ENCODE peak calls at places on chromosome 16, in ten cellular contexts. G is psoas muscle, Y is stomach, T is mammary epithelial cell, R is AG04450, Z is progenitor cell of endocrine pancreas, V is RWPE1, D is HCT116, F is AG09319, U is testis. B is an unnamed sample.

GRCh38 chr16:4798456-4798855 is 3.3 kb downstream of the SMIM22 start:
- DNase-seq in G (no peak), Y (no peak), T (no peak), R (no peak), Z (no peak), V (no peak), D (no peak), F (no peak), U (no peak), B (no peak)

GRCh38 chr16:78608305-78608776 is 508.9 kb downstream of the WWOX start:
- DNase-seq in G (no peak), Y (no peak), T (no peak), R (no peak), Z (no peak), V (no peak), D (no peak), F (no peak), U (peak), B (no peak)

GRCh38 chr16:87076950-87077749 is 240.0 kb downstream of the C16orf95 start:
- DNase-seq in G (no peak), Y (peak), T (peak), R (peak), Z (peak), V (peak), D (peak), F (no peak), U (no peak), B (peak)

GRCh38 chr16:87457724-87458423 is 35.0 kb downstream of the ZCCHC14 start:
- DNase-seq in G (no peak), Y (no peak), T (peak), R (peak), Z (no peak), V (peak), D (peak), F (peak), U (no peak), B (peak)

GRCh38 chr16:71986131-71986530 is 14.1 kb downstream of the PKD1L3 start:
- DNase-seq in G (no peak), Y (no peak), T (no peak), R (no peak), Z (no peak), V (no peak), D (no peak), F (no peak), U (no peak), B (no peak)

GRCh38 chr16:87435399-87436224 is 43.5 kb downstream of the MAP1LC3B start:
- DNase-seq in G (peak), Y (no peak), T (peak), R (peak), Z (no peak), V (no peak), D (no peak), F (no peak), U (no peak), B (peak)

GRCh38 chr16:29808219-29808900 is 2.0 kb downstream of the MAZ start:
- DNase-seq in G (peak), Y (no peak), T (no peak), R (no peak), Z (no peak), V (no peak), D (no peak), F (no peak), U (no peak), B (no peak)

GRCh38 chr16:74438492-74438979 is 17.3 kb upstream of the CLEC18B start:
- DNase-seq in G (no peak), Y (no peak), T (no peak), R (no peak), Z (no peak), V (no peak), D (no peak), F (no peak), U (no peak), B (no peak)

DNA sequence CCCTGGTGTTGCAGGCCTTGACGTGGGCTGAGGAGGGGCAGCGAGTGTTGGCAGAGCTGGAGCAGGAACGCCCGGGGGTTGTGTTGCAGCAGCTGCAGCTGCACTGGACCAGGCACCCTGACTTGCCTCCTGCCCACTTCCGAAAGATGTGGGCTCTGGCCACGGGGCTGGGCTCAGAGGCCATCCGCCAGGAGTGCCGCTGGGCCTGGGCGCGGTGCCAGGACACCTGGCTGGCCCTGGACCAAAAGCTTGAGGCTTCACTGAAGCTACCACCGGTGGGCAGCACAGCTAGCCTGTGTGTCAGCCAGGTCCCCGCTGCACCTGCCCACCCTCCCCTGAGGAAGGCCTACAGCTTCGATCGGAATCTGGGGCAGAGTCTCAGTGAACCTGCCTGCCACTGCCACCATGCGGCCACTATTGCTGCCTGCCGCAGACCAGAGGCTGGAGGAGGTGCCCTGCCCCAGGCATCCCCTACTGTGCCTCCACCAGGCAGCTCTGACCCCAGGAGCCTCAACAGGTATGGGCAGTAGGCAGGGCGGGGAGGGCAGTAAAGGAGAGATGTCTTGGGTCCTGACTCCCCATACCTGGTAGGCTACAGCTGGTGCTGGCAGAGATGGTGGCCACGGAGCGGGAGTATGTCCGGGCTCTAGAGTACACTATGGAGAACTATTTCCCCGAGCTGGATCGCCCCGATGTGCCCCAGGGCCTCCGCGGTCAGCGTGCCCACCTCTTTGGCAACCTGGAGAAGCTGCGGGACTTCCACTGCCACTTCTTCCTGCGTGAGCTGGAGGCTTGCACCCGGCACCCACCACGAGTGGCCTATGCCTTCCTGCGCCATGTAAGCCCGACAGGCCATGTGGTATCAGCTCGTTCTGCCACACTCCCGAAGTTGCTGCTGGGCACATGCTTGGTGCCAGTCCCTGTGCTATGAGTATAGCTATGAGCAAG is 5.6 kb downstream of the PLEKHG4 start:
- DNase-seq in G (peak), Y (peak), T (peak), R (no peak), Z (peak), V (no peak), D (no peak), F (no peak), U (peak), B (no peak)
- TF ChIP-seq CTCF in G (peak), Y (peak), T (peak), R (peak), Z (peak), V (peak), D (peak), F (peak), U (no peak), B (peak)

DNA sequence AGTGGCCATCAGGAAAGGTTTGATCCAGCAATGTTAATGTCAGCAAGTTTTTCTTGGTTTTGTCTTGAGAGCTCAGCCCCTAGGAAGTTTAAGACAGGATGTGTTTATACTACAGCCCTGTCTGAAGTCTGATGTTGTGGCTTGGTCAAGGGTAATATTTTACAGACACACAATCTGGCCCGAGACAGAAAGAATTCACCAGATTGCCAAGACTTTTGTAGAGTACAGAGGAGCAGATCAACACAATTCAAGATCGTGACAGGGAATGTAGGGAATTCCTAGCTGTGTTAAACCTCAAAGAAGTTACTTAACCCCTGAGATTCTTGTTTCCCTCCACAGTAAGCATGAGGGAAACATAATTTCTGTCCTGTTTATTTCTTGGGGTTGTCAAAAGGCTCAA is 63.1 kb downstream of the SHISA9 start:
- DNase-seq in G (no peak), Y (no peak), T (no peak), R (no peak), Z (no peak), V (no peak), D (no peak), F (no peak), U (no peak), B (no peak)
- TF ChIP-seq CTCF in G (no peak), Y (no peak), T (no peak), R (no peak), Z (no peak), V (no peak), D (no peak), F (no peak), U (no peak), B (no peak)

GRCh38 chr16:27859020-27859419 is 204.5 kb downstream of the GSG1L start:
- DNase-seq in G (no peak), Y (no peak), T (no peak), R (no peak), Z (no peak), V (no peak), D (no peak), F (no peak), U (no peak), B (no peak)
- TF ChIP-seq CTCF in G (no peak), Y (no peak), T (no peak), R (no peak), Z (no peak), V (no peak), D (peak), F (no peak), U (no peak), B (peak)

DNA sequence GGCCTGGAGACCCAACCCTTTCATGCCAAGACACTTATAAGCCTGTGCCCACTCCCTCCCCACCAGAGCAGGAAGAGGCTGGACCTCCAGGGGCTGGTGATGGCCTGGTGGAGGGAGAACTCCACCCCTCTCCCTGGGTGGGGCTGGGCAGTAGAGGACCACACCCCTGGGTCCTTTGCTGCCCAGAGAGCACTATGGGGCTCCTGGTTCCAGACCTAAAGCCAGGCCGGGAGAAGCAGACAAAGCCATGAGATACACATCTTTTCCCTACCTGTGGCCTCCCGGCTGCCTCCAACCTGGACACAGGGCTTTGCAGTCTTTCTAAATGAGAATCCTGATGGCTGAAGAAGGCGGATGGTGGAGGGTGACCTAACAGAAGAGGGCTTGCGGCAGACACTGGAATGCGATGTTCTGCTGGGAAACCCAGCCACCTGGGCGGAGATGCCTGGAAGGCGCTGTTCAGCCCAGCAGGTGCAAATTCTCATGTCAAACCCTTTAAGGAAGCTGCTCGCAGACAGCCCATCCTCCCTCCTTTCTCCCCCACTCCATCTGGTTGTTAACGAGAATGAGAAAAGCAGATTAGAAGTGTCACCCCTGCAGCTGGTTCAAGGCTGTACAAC is 43.9 kb upstream of the KIFC3 start:
- DNase-seq in G (no peak), Y (no peak), T (no peak), R (no peak), Z (no peak), V (no peak), D (no peak), F (no peak), U (no peak), B (no peak)
- TF ChIP-seq CTCF in G (no peak), Y (no peak), T (no peak), R (no peak), Z (no peak), V (no peak), D (no peak), F (no peak), U (no peak), B (no peak)

DNA sequence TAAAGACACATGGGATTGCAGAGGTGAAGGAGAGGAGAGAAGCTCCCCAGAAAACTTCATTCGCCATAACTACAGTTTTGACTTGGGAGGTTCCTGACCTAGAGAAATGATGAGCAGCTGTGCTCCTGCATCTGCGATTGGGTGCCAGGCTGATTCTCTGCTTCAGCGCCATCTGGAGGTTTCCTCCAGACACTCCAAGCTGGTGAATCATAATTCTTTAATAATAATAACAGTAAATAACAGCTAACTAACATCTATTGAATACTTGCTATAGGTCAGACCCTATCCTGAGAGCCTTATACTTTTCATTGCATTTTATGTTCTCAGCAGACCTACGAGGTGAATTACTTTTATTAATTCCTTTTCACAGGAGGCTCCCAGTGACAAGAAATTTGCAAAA is 575.8 kb downstream of the TOX3 start:
- DNase-seq in G (no peak), Y (peak), T (peak), R (no peak), Z (no peak), V (peak), D (no peak), F (no peak), U (peak), B (peak)
- TF ChIP-seq CTCF in G (no peak), Y (no peak), T (peak), R (peak), Z (peak), V (no peak), D (no peak), F (peak), U (no peak), B (peak)

DNA sequence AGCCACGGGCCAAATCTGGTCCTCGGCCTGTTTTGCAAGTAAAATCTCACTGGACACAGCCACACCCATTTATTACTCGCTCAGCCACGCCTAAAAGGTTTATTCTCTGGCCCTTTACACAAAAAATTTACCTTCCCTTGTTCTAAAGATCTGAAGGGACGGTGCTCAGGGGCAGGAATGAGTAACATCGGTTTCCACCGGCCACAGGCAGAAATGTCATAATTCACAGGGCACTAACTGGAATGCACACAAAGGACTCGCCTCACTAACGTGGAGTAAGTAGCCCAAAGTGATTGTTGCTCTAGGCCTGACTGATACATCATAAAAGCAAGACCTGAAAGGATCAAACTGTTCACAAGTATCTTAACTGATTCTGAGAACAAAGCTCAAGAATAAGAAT is 9.0 kb upstream of the TCF25 start:
- DNase-seq in G (no peak), Y (no peak), T (peak), R (no peak), Z (no peak), V (peak), D (peak), F (no peak), U (no peak), B (no peak)
- TF ChIP-seq CTCF in G (no peak), Y (no peak), T (no peak), R (no peak), Z (no peak), V (no peak), D (no peak), F (no peak), U (no peak), B (no peak)

GRCh38 chr16:22194707-22195444 is 11.2 kb upstream of the EEF2K start:
- DNase-seq in G (no peak), Y (no peak), T (no peak), R (no peak), Z (no peak), V (no peak), D (no peak), F (no peak), U (no peak), B (no peak)

GRCh38 chr16:22195695-22196558 is 10.2 kb upstream of the EEF2K start:
- DNase-seq in G (peak), Y (peak), T (peak), R (peak), Z (peak), V (peak), D (peak), F (peak), U (peak), B (peak)

GRCh38 chr16:22202261-22202637 is 3.8 kb upstream of the EEF2K start:
- DNase-seq in G (no peak), Y (no peak), T (no peak), R (no peak), Z (no peak), V (no peak), D (no peak), F (no peak), U (no peak), B (no peak)

GRCh38 chr16:22195445-22195694 is 10.7 kb upstream of the EEF2K start:
- DNase-seq in G (no peak), Y (no peak), T (no peak), R (no peak), Z (no peak), V (no peak), D (no peak), F (no peak), U (no peak), B (no peak)

DNA sequence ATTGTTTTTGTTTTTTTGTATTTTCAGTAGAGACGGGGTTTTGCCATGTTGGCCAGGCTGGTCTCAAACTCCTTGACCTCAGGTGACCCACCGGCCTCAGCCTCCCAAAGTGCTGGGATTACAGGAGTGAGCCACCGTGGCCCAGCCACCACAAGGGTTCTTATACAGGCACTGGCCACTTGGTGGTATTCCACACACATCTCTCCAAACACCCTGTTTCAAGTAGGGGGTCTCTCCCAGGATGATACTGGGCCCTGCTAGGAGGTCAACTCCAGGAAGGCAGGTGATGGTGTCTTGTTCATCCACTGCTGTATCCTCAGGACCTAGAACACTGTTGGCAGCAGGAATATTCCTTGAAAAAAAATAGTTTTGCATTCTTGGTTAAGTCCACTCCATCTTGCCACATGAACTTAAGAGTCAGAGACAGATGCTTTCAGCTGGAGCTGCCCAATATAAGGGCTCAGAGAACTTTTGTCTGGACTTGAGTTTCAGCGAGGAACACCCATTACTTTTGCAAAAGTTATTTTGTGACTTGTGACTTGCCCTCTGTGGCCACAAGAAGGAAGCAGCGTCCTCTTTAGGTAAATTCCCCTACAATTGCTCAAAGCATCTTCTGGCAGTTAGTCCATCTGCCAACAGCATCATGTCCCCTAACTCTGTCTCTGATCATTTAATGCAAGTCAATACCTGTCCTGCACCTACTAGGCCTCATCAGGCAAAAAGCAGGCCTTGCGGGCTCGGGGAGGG is 7.4 kb upstream of the EEF2K start:
- DNase-seq in G (no peak), Y (no peak), T (no peak), R (no peak), Z (no peak), V (no peak), D (no peak), F (no peak), U (no peak), B (no peak)
- TF ChIP-seq CTCF in G (no peak), Y (no peak), T (no peak), R (peak), Z (no peak), V (peak), D (no peak), F (no peak), U (no peak), B (peak)

GRCh38 chr16:24700549-24701392 is 28.7 kb upstream of the TNRC6A start:
- DNase-seq in G (peak), Y (peak), T (peak), R (peak), Z (no peak), V (peak), D (peak), F (peak), U (peak), B (peak)
- TF ChIP-seq CTCF in G (peak), Y (no peak), T (peak), R (peak), Z (no peak), V (no peak), D (peak), F (peak), U (no peak), B (peak)